ENCODE peak calls at places on chromosomes 13 and 19, in four cellular contexts. One of them, this sample, is unnamed.

GRCh38 chr19:55640043-55640576 is 692 bp upstream of the ZNF580 start:
- DNase-seq in activated CD8-positive, alpha-beta T cell treated with anti-CD3 and anti-CD28 coated beads for 36 hours: peak; percentile 81
- DNase-seq in fibroblast of villous mesenchyme: peak; percentile 73
- DNase-seq in GM10248: peak; percentile 60
- DNase-seq in this sample: peak; percentile 72

GRCh38 chr13:113219311-113219940 is 10.0 kb downstream of the CUL4A start:
- DNase-seq in activated CD8-positive, alpha-beta T cell treated with anti-CD3 and anti-CD28 coated beads for 36 hours: no peak
- DNase-seq in fibroblast of villous mesenchyme: peak; percentile 16
- DNase-seq in GM10248: no peak
- DNase-seq in this sample: no peak

GRCh38 chr19:43688059-43688763 is 18.2 kb upstream of the PLAUR start:
- DNase-seq in activated CD8-positive, alpha-beta T cell treated with anti-CD3 and anti-CD28 coated beads for 36 hours: no peak
- DNase-seq in fibroblast of villous mesenchyme: no peak
- DNase-seq in GM10248: no peak
- DNase-seq in this sample: no peak

GRCh38 chr13:29594710-29595379 is 643 bp downstream of the SLC7A1 start:
- DNase-seq in activated CD8-positive, alpha-beta T cell treated with anti-CD3 and anti-CD28 coated beads for 36 hours: peak; percentile 87
- DNase-seq in fibroblast of villous mesenchyme: peak; percentile 72
- DNase-seq in GM10248: peak; percentile 77
- DNase-seq in this sample: peak; percentile 80

GRCh38 chr13:56670563-56670962 is 470.2 kb upstream of the PRR20A start:
- DNase-seq in activated CD8-positive, alpha-beta T cell treated with anti-CD3 and anti-CD28 coated beads for 36 hours: no peak
- DNase-seq in fibroblast of villous mesenchyme: no peak
- DNase-seq in GM10248: no peak
- DNase-seq in this sample: no peak

GRCh38 chr19:47745010-47745901 is at the start of gene NOP53:
- DNase-seq in activated CD8-positive, alpha-beta T cell treated with anti-CD3 and anti-CD28 coated beads for 36 hours: peak; percentile 98
- DNase-seq in fibroblast of villous mesenchyme: peak; percentile 98
- DNase-seq in GM10248: peak; percentile 96
- DNase-seq in this sample: peak; percentile 98

GRCh38 chr13:64186503-64186902 is 2770.9 kb upstream of the PCDH20 start:
- DNase-seq in activated CD8-positive, alpha-beta T cell treated with anti-CD3 and anti-CD28 coated beads for 36 hours: no peak
- DNase-seq in fibroblast of villous mesenchyme: no peak
- DNase-seq in GM10248: no peak
- DNase-seq in this sample: no peak

GRCh38 chr13:92265408-92265807 is 867.0 kb downstream of the GPC5 start:
- DNase-seq in activated CD8-positive, alpha-beta T cell treated with anti-CD3 and anti-CD28 coated beads for 36 hours: no peak
- DNase-seq in fibroblast of villous mesenchyme: no peak
- DNase-seq in GM10248: no peak
- DNase-seq in this sample: no peak

GRCh38 chr13:86945596-86945995 is 725.6 kb upstream of the SLITRK5 start:
- DNase-seq in activated CD8-positive, alpha-beta T cell treated with anti-CD3 and anti-CD28 coated beads for 36 hours: no peak
- DNase-seq in fibroblast of villous mesenchyme: peak; percentile 51
- DNase-seq in GM10248: no peak
- DNase-seq in this sample: no peak

GRCh38 chr13:20431687-20432384 is 93.8 kb downstream of the CRYL1 start:
- DNase-seq in activated CD8-positive, alpha-beta T cell treated with anti-CD3 and anti-CD28 coated beads for 36 hours: no peak
- DNase-seq in fibroblast of villous mesenchyme: no peak
- DNase-seq in GM10248: no peak
- DNase-seq in this sample: no peak

GRCh38 chr13:91101436-91101835 is 246.1 kb upstream of the MIR17HG start:
- DNase-seq in activated CD8-positive, alpha-beta T cell treated with anti-CD3 and anti-CD28 coated beads for 36 hours: no peak
- DNase-seq in fibroblast of villous mesenchyme: no peak
- DNase-seq in GM10248: no peak
- DNase-seq in this sample: no peak

GRCh38 chr13:98297043-98297442 is 120.0 kb upstream of the RNF113B start:
- DNase-seq in activated CD8-positive, alpha-beta T cell treated with anti-CD3 and anti-CD28 coated beads for 36 hours: no peak
- DNase-seq in fibroblast of villous mesenchyme: no peak
- DNase-seq in GM10248: no peak
- DNase-seq in this sample: no peak

GRCh38 chr13:91572944-91573535 is 174.6 kb downstream of the GPC5 start:
- DNase-seq in activated CD8-positive, alpha-beta T cell treated with anti-CD3 and anti-CD28 coated beads for 36 hours: no peak
- DNase-seq in fibroblast of villous mesenchyme: no peak
- DNase-seq in GM10248: no peak
- DNase-seq in this sample: no peak

GRCh38 chr19:7515471-7516226 is at the start of gene ZNF358:
- DNase-seq in activated CD8-positive, alpha-beta T cell treated with anti-CD3 and anti-CD28 coated beads for 36 hours: peak; percentile 69
- DNase-seq in fibroblast of villous mesenchyme: peak; percentile 58
- DNase-seq in GM10248: peak; percentile 90
- DNase-seq in this sample: peak; percentile 98

GRCh38 chr13:95224064-95224463 is 77.2 kb downstream of the ABCC4 start:
- DNase-seq in activated CD8-positive, alpha-beta T cell treated with anti-CD3 and anti-CD28 coated beads for 36 hours: no peak
- DNase-seq in fibroblast of villous mesenchyme: no peak
- DNase-seq in GM10248: no peak
- DNase-seq in this sample: no peak

GRCh38 chr19:13118424-13119193 is 545 bp downstream of the NACC1 start:
- DNase-seq in activated CD8-positive, alpha-beta T cell treated with anti-CD3 and anti-CD28 coated beads for 36 hours: peak; percentile 70
- DNase-seq in fibroblast of villous mesenchyme: peak; percentile 51
- DNase-seq in GM10248: peak; percentile 76
- DNase-seq in this sample: peak; percentile 77

GRCh38 chr13:33262554-33262953 is 23.0 kb downstream of the STARD13 start:
- DNase-seq in activated CD8-positive, alpha-beta T cell treated with anti-CD3 and anti-CD28 coated beads for 36 hours: no peak
- DNase-seq in fibroblast of villous mesenchyme: no peak
- DNase-seq in GM10248: no peak
- DNase-seq in this sample: no peak

GRCh38 chr13:38418286-38418685 is 68.6 kb downstream of the UFM1 start:
- DNase-seq in activated CD8-positive, alpha-beta T cell treated with anti-CD3 and anti-CD28 coated beads for 36 hours: no peak
- DNase-seq in fibroblast of villous mesenchyme: no peak
- DNase-seq in GM10248: no peak
- DNase-seq in this sample: no peak

GRCh38 chr13:99383946-99384345 is 76.7 kb upstream of the GPR183 start:
- DNase-seq in activated CD8-positive, alpha-beta T cell treated with anti-CD3 and anti-CD28 coated beads for 36 hours: peak; percentile 53
- DNase-seq in fibroblast of villous mesenchyme: no peak
- DNase-seq in GM10248: no peak
- DNase-seq in this sample: no peak

GRCh38 chr13:24161980-24162517 is 1.5 kb downstream of the SPATA13 start:
- DNase-seq in activated CD8-positive, alpha-beta T cell treated with anti-CD3 and anti-CD28 coated beads for 36 hours: no peak
- DNase-seq in fibroblast of villous mesenchyme: no peak
- DNase-seq in GM10248: no peak
- DNase-seq in this sample: no peak

GRCh38 chr19:903266-903797 is 9.7 kb downstream of the R3HDM4 start:
- DNase-seq in activated CD8-positive, alpha-beta T cell treated with anti-CD3 and anti-CD28 coated beads for 36 hours: no peak
- DNase-seq in fibroblast of villous mesenchyme: peak; percentile 31
- DNase-seq in GM10248: no peak
- DNase-seq in this sample: no peak

GRCh38 chr19:9309974-9310446 is 372 bp upstream of the ZNF699 start:
- DNase-seq in activated CD8-positive, alpha-beta T cell treated with anti-CD3 and anti-CD28 coated beads for 36 hours: no peak
- DNase-seq in fibroblast of villous mesenchyme: no peak
- DNase-seq in GM10248: no peak
- DNase-seq in this sample: peak; percentile 77

GRCh38 chr13:113633485-113633873 is 24.5 kb downstream of the ATP4B start:
- DNase-seq in activated CD8-positive, alpha-beta T cell treated with anti-CD3 and anti-CD28 coated beads for 36 hours: no peak
- DNase-seq in fibroblast of villous mesenchyme: no peak
- DNase-seq in GM10248: no peak
- DNase-seq in this sample: no peak

GRCh38 chr19:19657397-19657783 is 6.1 kb downstream of the ATP13A1 start:
- DNase-seq in activated CD8-positive, alpha-beta T cell treated with anti-CD3 and anti-CD28 coated beads for 36 hours: no peak
- DNase-seq in fibroblast of villous mesenchyme: no peak
- DNase-seq in GM10248: no peak
- DNase-seq in this sample: no peak

GRCh38 chr13:80473695-80474094 is 132.8 kb upstream of the SPRY2 start:
- DNase-seq in activated CD8-positive, alpha-beta T cell treated with anti-CD3 and anti-CD28 coated beads for 36 hours: no peak
- DNase-seq in fibroblast of villous mesenchyme: peak; percentile 46
- DNase-seq in GM10248: no peak
- DNase-seq in this sample: no peak

GRCh38 chr13:39451860-39452301 is 151.1 kb downstream of the LHFPL6 start:
- DNase-seq in activated CD8-positive, alpha-beta T cell treated with anti-CD3 and anti-CD28 coated beads for 36 hours: no peak
- DNase-seq in fibroblast of villous mesenchyme: peak; percentile 75
- DNase-seq in GM10248: no peak
- DNase-seq in this sample: no peak

GRCh38 chr13:99501952-99502310 is 659 bp downstream of the TM9SF2 start:
- DNase-seq in activated CD8-positive, alpha-beta T cell treated with anti-CD3 and anti-CD28 coated beads for 36 hours: peak; percentile 45
- DNase-seq in fibroblast of villous mesenchyme: peak; percentile 38
- DNase-seq in GM10248: no peak
- DNase-seq in this sample: no peak

GRCh38 chr13:35925669-35926068 is 205.5 kb downstream of the DCLK1 start:
- DNase-seq in activated CD8-positive, alpha-beta T cell treated with anti-CD3 and anti-CD28 coated beads for 36 hours: no peak
- DNase-seq in fibroblast of villous mesenchyme: no peak
- DNase-seq in GM10248: no peak
- DNase-seq in this sample: no peak

GRCh38 chr13:51453959-51454703 is 1.3 kb upstream of the INTS6 start:
- DNase-seq in activated CD8-positive, alpha-beta T cell treated with anti-CD3 and anti-CD28 coated beads for 36 hours: peak; percentile 46
- DNase-seq in fibroblast of villous mesenchyme: peak; percentile 48
- DNase-seq in GM10248: no peak
- DNase-seq in this sample: peak; percentile 37

GRCh38 chr13:57552441-57552840 is 79.1 kb upstream of the PCDH17 start:
- DNase-seq in activated CD8-positive, alpha-beta T cell treated with anti-CD3 and anti-CD28 coated beads for 36 hours: no peak
- DNase-seq in fibroblast of villous mesenchyme: no peak
- DNase-seq in GM10248: no peak
- DNase-seq in this sample: no peak

GRCh38 chr13:98972627-98973026 is 5.2 kb downstream of the DOCK9 start:
- DNase-seq in activated CD8-positive, alpha-beta T cell treated with anti-CD3 and anti-CD28 coated beads for 36 hours: no peak
- DNase-seq in fibroblast of villous mesenchyme: peak; percentile 71
- DNase-seq in GM10248: no peak
- DNase-seq in this sample: no peak

GRCh38 chr13:53758946-53759345 is 730.3 kb downstream of the OLFM4 start:
- DNase-seq in activated CD8-positive, alpha-beta T cell treated with anti-CD3 and anti-CD28 coated beads for 36 hours: no peak
- DNase-seq in fibroblast of villous mesenchyme: no peak
- DNase-seq in GM10248: no peak
- DNase-seq in this sample: no peak

GRCh38 chr19:11950312-11950711 is 14.5 kb upstream of the ZNF763 start:
- DNase-seq in activated CD8-positive, alpha-beta T cell treated with anti-CD3 and anti-CD28 coated beads for 36 hours: no peak
- DNase-seq in fibroblast of villous mesenchyme: no peak
- DNase-seq in GM10248: no peak
- DNase-seq in this sample: no peak

GRCh38 chr19:58538257-58539168 is 5.4 kb upstream of the TRIM28 start:
- DNase-seq in activated CD8-positive, alpha-beta T cell treated with anti-CD3 and anti-CD28 coated beads for 36 hours: peak; percentile 75
- DNase-seq in fibroblast of villous mesenchyme: no peak
- DNase-seq in GM10248: peak; percentile 39
- DNase-seq in this sample: no peak

GRCh38 chr19:48413879-48414623 is 20.6 kb downstream of the GRIN2D start:
- DNase-seq in activated CD8-positive, alpha-beta T cell treated with anti-CD3 and anti-CD28 coated beads for 36 hours: no peak
- DNase-seq in fibroblast of villous mesenchyme: no peak
- DNase-seq in GM10248: no peak
- DNase-seq in this sample: no peak

GRCh38 chr19:17522988-17523872 is 11.8 kb downstream of the PGLS start:
- DNase-seq in activated CD8-positive, alpha-beta T cell treated with anti-CD3 and anti-CD28 coated beads for 36 hours: peak; percentile 89
- DNase-seq in fibroblast of villous mesenchyme: no peak
- DNase-seq in GM10248: peak; percentile 87
- DNase-seq in this sample: peak; percentile 89

GRCh38 chr19:1264801-1265610 is 4.1 kb upstream of the CIRBP start:
- DNase-seq in activated CD8-positive, alpha-beta T cell treated with anti-CD3 and anti-CD28 coated beads for 36 hours: no peak
- DNase-seq in fibroblast of villous mesenchyme: peak; percentile 88
- DNase-seq in GM10248: no peak
- DNase-seq in this sample: peak; percentile 66

GRCh38 chr19:35144600-35145436 is 1.8 kb downstream of the FXYD7 start:
- DNase-seq in activated CD8-positive, alpha-beta T cell treated with anti-CD3 and anti-CD28 coated beads for 36 hours: no peak
- DNase-seq in fibroblast of villous mesenchyme: no peak
- DNase-seq in GM10248: no peak
- DNase-seq in this sample: no peak

GRCh38 chr13:27200413-27201066 is 28.9 kb upstream of the USP12 start:
- DNase-seq in activated CD8-positive, alpha-beta T cell treated with anti-CD3 and anti-CD28 coated beads for 36 hours: peak; percentile 9
- DNase-seq in fibroblast of villous mesenchyme: no peak
- DNase-seq in GM10248: no peak
- DNase-seq in this sample: no peak

GRCh38 chr13:27203186-27203585 is 31.6 kb upstream of the USP12 start:
- DNase-seq in activated CD8-positive, alpha-beta T cell treated with anti-CD3 and anti-CD28 coated beads for 36 hours: no peak
- DNase-seq in fibroblast of villous mesenchyme: no peak
- DNase-seq in GM10248: no peak
- DNase-seq in this sample: no peak

GRCh38 chr13:27199691-27200090 is 28.1 kb upstream of the USP12 start:
- DNase-seq in activated CD8-positive, alpha-beta T cell treated with anti-CD3 and anti-CD28 coated beads for 36 hours: no peak
- DNase-seq in fibroblast of villous mesenchyme: no peak
- DNase-seq in GM10248: no peak
- DNase-seq in this sample: no peak

GRCh38 chr13:27201661-27202060 is 30.1 kb upstream of the USP12 start:
- DNase-seq in activated CD8-positive, alpha-beta T cell treated with anti-CD3 and anti-CD28 coated beads for 36 hours: no peak
- DNase-seq in fibroblast of villous mesenchyme: no peak
- DNase-seq in GM10248: no peak
- DNase-seq in this sample: no peak

GRCh38 chr13:27203854-27204253 is 32.2 kb upstream of the USP12 start:
- DNase-seq in activated CD8-positive, alpha-beta T cell treated with anti-CD3 and anti-CD28 coated beads for 36 hours: peak; percentile 4
- DNase-seq in fibroblast of villous mesenchyme: peak; percentile 30
- DNase-seq in GM10248: no peak
- DNase-seq in this sample: no peak
- TF ChIP-seq CTCF in activated CD8-positive, alpha-beta T cell treated with anti-CD3 and anti-CD28 coated beads for 36 hours: no peak
- TF ChIP-seq CTCF in fibroblast of villous mesenchyme: peak; percentile 28
- TF ChIP-seq CTCF in GM10248: peak; percentile 5
- TF ChIP-seq CTCF in this sample: no peak

GRCh38 chr19:5542665-5543064 is 25.1 kb downstream of the TINCR start:
- DNase-seq in activated CD8-positive, alpha-beta T cell treated with anti-CD3 and anti-CD28 coated beads for 36 hours: no peak
- DNase-seq in fibroblast of villous mesenchyme: no peak
- DNase-seq in GM10248: no peak
- DNase-seq in this sample: no peak
- TF ChIP-seq CTCF in activated CD8-positive, alpha-beta T cell treated with anti-CD3 and anti-CD28 coated beads for 36 hours: no peak
- TF ChIP-seq CTCF in fibroblast of villous mesenchyme: no peak
- TF ChIP-seq CTCF in GM10248: no peak
- TF ChIP-seq CTCF in this sample: peak; percentile 32

GRCh38 chr19:34017024-34017423 is 155.3 kb upstream of the LSM14A start:
- DNase-seq in activated CD8-positive, alpha-beta T cell treated with anti-CD3 and anti-CD28 coated beads for 36 hours: no peak
- DNase-seq in fibroblast of villous mesenchyme: no peak
- DNase-seq in GM10248: no peak
- DNase-seq in this sample: no peak
- TF ChIP-seq CTCF in activated CD8-positive, alpha-beta T cell treated with anti-CD3 and anti-CD28 coated beads for 36 hours: no peak
- TF ChIP-seq CTCF in fibroblast of villous mesenchyme: no peak
- TF ChIP-seq CTCF in GM10248: no peak
- TF ChIP-seq CTCF in this sample: no peak

GRCh38 chr13:77784531-77784930 is 87.0 kb downstream of the SLAIN1 start:
- DNase-seq in activated CD8-positive, alpha-beta T cell treated with anti-CD3 and anti-CD28 coated beads for 36 hours: no peak
- DNase-seq in fibroblast of villous mesenchyme: no peak
- DNase-seq in GM10248: no peak
- DNase-seq in this sample: no peak

GRCh38 chr13:77774181-77774580 is 76.7 kb downstream of the SLAIN1 start:
- DNase-seq in activated CD8-positive, alpha-beta T cell treated with anti-CD3 and anti-CD28 coated beads for 36 hours: no peak
- DNase-seq in fibroblast of villous mesenchyme: no peak
- DNase-seq in GM10248: no peak
- DNase-seq in this sample: no peak

GRCh38 chr13:77781804-77782203 is 84.3 kb downstream of the SLAIN1 start:
- DNase-seq in activated CD8-positive, alpha-beta T cell treated with anti-CD3 and anti-CD28 coated beads for 36 hours: no peak
- DNase-seq in fibroblast of villous mesenchyme: no peak
- DNase-seq in GM10248: no peak
- DNase-seq in this sample: no peak

GRCh38 chr13:77776704-77777103 is 79.2 kb downstream of the SLAIN1 start:
- DNase-seq in activated CD8-positive, alpha-beta T cell treated with anti-CD3 and anti-CD28 coated beads for 36 hours: no peak
- DNase-seq in fibroblast of villous mesenchyme: no peak
- DNase-seq in GM10248: no peak
- DNase-seq in this sample: no peak

GRCh38 chr13:77779461-77780272 is 82.2 kb downstream of the SLAIN1 start:
- DNase-seq in activated CD8-positive, alpha-beta T cell treated with anti-CD3 and anti-CD28 coated beads for 36 hours: peak; percentile 61
- DNase-seq in fibroblast of villous mesenchyme: peak; percentile 83
- DNase-seq in GM10248: peak; percentile 38
- DNase-seq in this sample: peak; percentile 46
- TF ChIP-seq CTCF in activated CD8-positive, alpha-beta T cell treated with anti-CD3 and anti-CD28 coated beads for 36 hours: peak; percentile 66
- TF ChIP-seq CTCF in fibroblast of villous mesenchyme: peak; percentile 68
- TF ChIP-seq CTCF in GM10248: peak; percentile 41
- TF ChIP-seq CTCF in this sample: peak; percentile 63